ENCODE peak calls at places on chromosomes 11 and 22, in seven cellular contexts. U is SK-N-DZ, X is HuH-7, H is left lung, C is GM12892, A is C1 segment of cervical spinal cord, Y is endodermal cell. K is an unnamed sample.

GRCh38 chr11:66353762-66354161 is 6.3 kb upstream of the B4GAT1 start:
- DNase-seq in U (no peak), X (no peak), H (no peak), C (no peak), A (no peak), Y (no peak), K (no peak)

GRCh38 chr22:17920145-17920605 is 104.2 kb downstream of the MICAL3 start:
- DNase-seq in U (peak; percentile 38), X (peak; percentile 62), H (no peak), C (no peak), A (no peak), Y (peak; percentile 88), K (no peak)

GRCh38 chr22:28674121-28674563 is 5.5 kb downstream of the TTC28 start:
- DNase-seq in U (no peak), X (no peak), H (no peak), C (peak; percentile 14), A (no peak), Y (no peak), K (no peak)

GRCh38 chr11:72081856-72082255 is 1.2 kb downstream of the LRRC51 start:
- DNase-seq in U (no peak), X (no peak), H (no peak), C (no peak), A (no peak), Y (no peak), K (no peak)

GRCh38 chr11:12803086-12803826 is 129.0 kb downstream of the TEAD1 start:
- DNase-seq in U (no peak), X (no peak), H (no peak), C (no peak), A (no peak), Y (no peak), K (no peak)

GRCh38 chr11:9214765-9215164 is 50.4 kb downstream of the DENND5A start:
- DNase-seq in U (no peak), X (no peak), H (no peak), C (no peak), A (peak; percentile 9), Y (peak; percentile 69), K (no peak)

GRCh38 chr22:37502342-37503182 is 16.4 kb upstream of the MFNG start:
- DNase-seq in U (peak; percentile 50), X (peak; percentile 90), H (no peak), C (no peak), A (no peak), Y (no peak), K (no peak)

GRCh38 chr11:106480581-106481185 is 403.2 kb downstream of the AASDHPPT start:
- DNase-seq in U (no peak), X (no peak), H (no peak), C (no peak), A (no peak), Y (no peak), K (no peak)

GRCh38 chr11:3058753-3059664 is 1.8 kb upstream of the CARS1 start:
- DNase-seq in U (no peak), X (no peak), H (no peak), C (no peak), A (no peak), Y (peak; percentile 81), K (no peak)

GRCh38 chr22:28977481-28977971 is 84.1 kb downstream of the C22orf31 start:
- DNase-seq in U (no peak), X (no peak), H (no peak), C (no peak), A (no peak), Y (no peak), K (no peak)

GRCh38 chr22:41302016-41302767 is 867 bp downstream of the ZC3H7B start:
- DNase-seq in U (no peak), X (peak; percentile 30), H (peak; percentile 76), C (no peak), A (peak; percentile 23), Y (peak; percentile 68), K (no peak)

GRCh38 chr11:8839957-8840945 is 70.7 kb upstream of the AKIP1 start:
- DNase-seq in U (no peak), X (peak; percentile 55), H (no peak), C (no peak), A (peak; percentile 25), Y (peak; percentile 77), K (no peak)

GRCh38 chr11:119727523-119728081 is 1.4 kb downstream of the NECTIN1 start:
- DNase-seq in U (peak; percentile 61), X (peak; percentile 65), H (peak; percentile 90), C (no peak), A (peak; percentile 20), Y (peak; percentile 88), K (no peak)

GRCh38 chr11:68962527-68963250 is 18.1 kb downstream of the MRGPRD start:
- DNase-seq in U (no peak), X (no peak), H (no peak), C (no peak), A (no peak), Y (peak; percentile 39), K (no peak)

GRCh38 chr11:75597636-75598035 is 35.6 kb downstream of the SERPINH1 start:
- DNase-seq in U (peak; percentile 64), X (peak; percentile 77), H (no peak), C (no peak), A (no peak), Y (peak; percentile 86), K (peak; percentile 12)

GRCh38 chr22:25709758-25710157 is 32.2 kb upstream of the MYO18B start:
- DNase-seq in U (no peak), X (no peak), H (no peak), C (no peak), A (no peak), Y (no peak), K (no peak)

GRCh38 chr11:65555693-65556231 is 2.4 kb downstream of the LTBP3 start:
- DNase-seq in U (no peak), X (peak; percentile 59), H (peak; percentile 78), C (no peak), A (peak; percentile 61), Y (no peak), K (no peak)

GRCh38 chr22:42493393-42493792 is 26.2 kb downstream of the RRP7A start:
- DNase-seq in U (no peak), X (no peak), H (no peak), C (no peak), A (no peak), Y (no peak), K (no peak)

GRCh38 chr11:33701831-33702230 is 1.2 kb upstream of the C11orf91 start:
- DNase-seq in U (no peak), X (no peak), H (no peak), C (no peak), A (peak; percentile 46), Y (no peak), K (no peak)

GRCh38 chr11:95863486-95864140 is 60.3 kb downstream of the MTMR2 start:
- DNase-seq in U (no peak), X (no peak), H (no peak), C (no peak), A (no peak), Y (no peak), K (no peak)

GRCh38 chr11:2802389-2803185 is 83.0 kb downstream of the CDKN1C start:
- DNase-seq in U (no peak), X (no peak), H (peak; percentile 41), C (no peak), A (no peak), Y (peak; percentile 26), K (no peak)

GRCh38 chr11:35009941-35010337 is 93.5 kb downstream of the PDHX start:
- DNase-seq in U (no peak), X (no peak), H (no peak), C (no peak), A (no peak), Y (no peak), K (no peak)

GRCh38 chr22:44584256-44584902 is 86.3 kb upstream of the RTL6 start:
- DNase-seq in U (no peak), X (no peak), H (peak; percentile 59), C (no peak), A (no peak), Y (peak; percentile 31), K (no peak)

GRCh38 chr11:119567667-119568582 is 145.0 kb upstream of the THY1 start:
- DNase-seq in U (peak; percentile 91), X (no peak), H (no peak), C (no peak), A (peak; percentile 36), Y (peak; percentile 51), K (peak; percentile 61)

GRCh38 chr22:43152001-43152354 is 619 bp downstream of the TSPO start:
- DNase-seq in U (no peak), X (no peak), H (no peak), C (no peak), A (no peak), Y (no peak), K (no peak)

K was measured in NCI-H446.